ENCODE peak calls at places on chromosome 19, in five cellular contexts. R, M, S, B and Q are unnamed samples.

GRCh38 chr19:2578391-2578826 is 102.5 kb downstream of the GADD45B start:
- DNase-seq in M (no peak), B (no peak), R (no peak), S (no peak), Q (no peak)

GRCh38 chr19:45515081-45515624 is 7.9 kb downstream of the VASP start:
- DNase-seq in S (no peak), B (no peak), M (no peak), R (no peak), Q (no peak)

GRCh38 chr19:2469102-2469914 is 6.6 kb upstream of the GADD45B start:
- DNase-seq in S (no peak), R (no peak), B (no peak), M (no peak), Q (no peak)

GRCh38 chr19:36501973-36502372 is 12.6 kb upstream of the ZNF566 start:
- DNase-seq in B (no peak), S (no peak), R (no peak), M (no peak), Q (no peak)

GRCh38 chr19:18846862-18847515 is 15.2 kb downstream of the UPF1 start:
- DNase-seq in B (peak), M (peak), S (peak), R (peak), Q (no peak)

GRCh38 chr19:6589711-6590457 is 1.1 kb downstream of the CD70 start:
- DNase-seq in S (no peak), M (no peak), R (no peak), B (no peak), Q (no peak)

GRCh38 chr19:17947815-17948473 is 15.1 kb downstream of the CCDC124 start:
- DNase-seq in B (peak), R (peak), M (peak), S (peak), Q (peak)

GRCh38 chr19:3351702-3352447 is 14.5 kb upstream of the NFIC start:
- DNase-seq in B (no peak), S (no peak), M (no peak), R (no peak), Q (no peak)

GRCh38 chr19:13002389-13002898 is 7.2 kb downstream of the NFIX start:
- DNase-seq in M (no peak), R (no peak), S (peak), B (no peak), Q (no peak)

GRCh38 chr19:6969490-6969889 is 51.7 kb downstream of the MBD3L2B start:
- DNase-seq in B (no peak), R (no peak), M (no peak), S (no peak), Q (no peak)

GRCh38 chr19:31349160-31349881 is at the start of gene TSHZ3:
- DNase-seq in R (peak), B (peak), M (peak), S (peak), Q (peak)

GRCh38 chr19:3721131-3721899 is 13.1 kb downstream of the TJP3 start:
- DNase-seq in B (peak), M (peak), S (peak), R (peak), Q (peak)